ENCODE peak calls at places on chromosomes 2 and 18, in four cellular contexts. A is CD8-positive, alpha-beta T cell; R is neuronal stem cell; Z is endodermal cell. E is an unnamed sample.

GRCh38 chr2:240983361-240983995 is 14.9 kb upstream of the SNED1 start:
- DNase-seq in A (peak; percentile 81), R (no peak), Z (peak; percentile 93), E (no peak)

GRCh38 chr2:235263205-235264120 is 230.4 kb upstream of the AGAP1 start:
- DNase-seq in A (no peak), R (no peak), Z (peak; percentile 69), E (peak; percentile 65)

GRCh38 chr2:24399434-24400206 is 39.3 kb upstream of the ITSN2 start:
- DNase-seq in A (no peak), R (no peak), Z (no peak), E (no peak)

GRCh38 chr18:13375302-13376255 is 157.0 kb downstream of the LDLRAD4 start:
- DNase-seq in A (peak; percentile 75), R (no peak), Z (peak; percentile 66), E (no peak)

GRCh38 chr2:68336192-68336591 is 16.4 kb upstream of the CNRIP1 start:
- DNase-seq in A (no peak), R (no peak), Z (no peak), E (no peak)

GRCh38 chr2:183034806-183035205 is 3.5 kb downstream of the NCKAP1 start:
- DNase-seq in A (no peak), R (no peak), Z (no peak), E (no peak)

GRCh38 chr2:18084376-18084775 is 205.9 kb downstream of the KCNS3 start:
- DNase-seq in A (no peak), R (no peak), Z (no peak), E (no peak)

GRCh38 chr2:9990735-9991134 is 39.2 kb downstream of the GRHL1 start:
- DNase-seq in A (no peak), R (no peak), Z (no peak), E (no peak)

DNA sequence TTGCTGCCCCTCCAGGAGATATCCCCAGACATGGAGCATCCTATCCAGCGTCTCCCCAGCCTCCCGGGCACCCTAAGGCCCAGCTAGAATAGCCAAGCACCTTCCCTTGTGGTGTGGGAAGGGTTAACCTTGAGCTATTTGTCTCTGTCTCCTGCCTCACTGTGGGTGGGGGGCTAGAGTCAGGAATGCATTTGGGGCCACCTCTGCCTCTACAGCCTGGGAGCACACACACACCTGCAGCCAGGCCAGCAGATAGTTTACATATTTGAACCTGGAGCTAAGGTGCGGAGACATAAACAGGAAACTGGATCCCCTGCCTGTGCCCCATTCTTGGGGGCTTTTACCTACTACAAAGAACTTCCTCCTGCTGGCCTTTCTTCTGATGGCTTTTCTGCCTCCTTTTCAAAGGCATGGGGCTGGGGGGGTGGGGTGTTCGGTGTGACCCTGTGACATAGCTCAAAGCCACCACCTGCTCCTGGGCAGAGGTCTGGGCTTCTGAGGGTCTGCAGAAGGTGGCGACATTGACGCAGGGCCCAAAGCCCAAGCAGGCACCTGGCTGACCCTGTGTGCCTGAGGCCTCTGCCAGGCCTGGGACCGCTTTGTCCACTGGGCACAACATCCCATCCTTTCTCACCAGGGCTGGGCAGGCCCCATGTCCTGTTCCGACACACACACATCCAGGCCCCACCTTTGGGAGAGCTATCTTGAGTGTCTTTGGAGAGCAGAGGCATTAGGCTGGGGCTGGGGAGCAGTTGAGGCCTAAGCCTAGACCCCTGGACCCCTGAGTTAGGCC is 34.2 kb downstream of the EMX1 start:
- DNase-seq in A (no peak), R (no peak), Z (peak; percentile 92), E (no peak)
- H3K27ac ChIP-seq in A (no peak overlapping the region), R (no peak overlapping the region), Z (no peak overlapping the region), E (no peak overlapping the region)

GRCh38 chr2:180696005-180696404 is 284.4 kb upstream of the UBE2E3 start:
- DNase-seq in A (no peak), R (no peak), Z (no peak), E (no peak)
- H3K27ac ChIP-seq in A (no peak overlapping the region), R (no peak overlapping the region), Z (no peak overlapping the region), E (no peak overlapping the region)

GRCh38 chr2:233244818-233245217 is 6.7 kb upstream of the ATG16L1 start:
- DNase-seq in A (no peak), R (no peak), Z (no peak), E (no peak)

GRCh38 chr2:233247744-233248143 is 3.7 kb upstream of the ATG16L1 start:
- DNase-seq in A (no peak), R (no peak), Z (no peak), E (no peak)

GRCh38 chr2:233248999-233249398 is 2.5 kb upstream of the ATG16L1 start:
- DNase-seq in A (no peak), R (no peak), Z (no peak), E (no peak)

GRCh38 chr2:233245406-233245805 is 6.1 kb upstream of the ATG16L1 start:
- DNase-seq in A (no peak), R (no peak), Z (no peak), E (no peak)

DNA sequence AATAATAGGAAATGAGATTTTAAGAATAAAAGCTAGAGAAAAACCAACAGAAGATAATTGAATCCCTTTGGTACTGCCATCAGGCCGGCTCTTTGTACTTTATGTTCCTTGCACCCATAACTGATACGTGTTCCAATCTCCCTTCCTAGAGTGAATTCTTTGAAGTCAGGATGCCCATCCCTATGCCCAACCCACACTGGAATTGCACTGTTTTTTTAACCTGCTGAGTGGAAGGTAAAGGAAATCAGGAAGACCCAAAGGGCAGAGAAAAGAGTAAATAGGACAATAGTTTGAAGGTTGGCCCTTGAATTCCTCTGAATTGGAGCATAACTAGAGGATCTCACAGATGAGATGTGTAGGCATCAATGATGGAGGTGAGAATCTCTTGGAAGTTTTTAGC is 4.4 kb upstream of the ATG16L1 start:
- DNase-seq in A (no peak), R (no peak), Z (no peak), E (no peak)
- H3K27ac ChIP-seq in A (no peak overlapping the region), R (no peak overlapping the region), Z (no peak overlapping the region), E (no peak overlapping the region)

GRCh38 chr2:215751200-215751910 is 262.0 kb downstream of the MREG start:
- DNase-seq in A (no peak), R (no peak), Z (no peak), E (no peak)

GRCh38 chr2:215748446-215748845 is 264.9 kb downstream of the MREG start:
- DNase-seq in A (no peak), R (no peak), Z (no peak), E (peak; percentile 25)

GRCh38 chr2:215750763-215751162 is 262.6 kb downstream of the MREG start:
- DNase-seq in A (no peak), R (no peak), Z (no peak), E (no peak)

GRCh38 chr2:215747244-215747620 is 266.1 kb downstream of the MREG start:
- DNase-seq in A (no peak), R (no peak), Z (no peak), E (no peak)

DNA sequence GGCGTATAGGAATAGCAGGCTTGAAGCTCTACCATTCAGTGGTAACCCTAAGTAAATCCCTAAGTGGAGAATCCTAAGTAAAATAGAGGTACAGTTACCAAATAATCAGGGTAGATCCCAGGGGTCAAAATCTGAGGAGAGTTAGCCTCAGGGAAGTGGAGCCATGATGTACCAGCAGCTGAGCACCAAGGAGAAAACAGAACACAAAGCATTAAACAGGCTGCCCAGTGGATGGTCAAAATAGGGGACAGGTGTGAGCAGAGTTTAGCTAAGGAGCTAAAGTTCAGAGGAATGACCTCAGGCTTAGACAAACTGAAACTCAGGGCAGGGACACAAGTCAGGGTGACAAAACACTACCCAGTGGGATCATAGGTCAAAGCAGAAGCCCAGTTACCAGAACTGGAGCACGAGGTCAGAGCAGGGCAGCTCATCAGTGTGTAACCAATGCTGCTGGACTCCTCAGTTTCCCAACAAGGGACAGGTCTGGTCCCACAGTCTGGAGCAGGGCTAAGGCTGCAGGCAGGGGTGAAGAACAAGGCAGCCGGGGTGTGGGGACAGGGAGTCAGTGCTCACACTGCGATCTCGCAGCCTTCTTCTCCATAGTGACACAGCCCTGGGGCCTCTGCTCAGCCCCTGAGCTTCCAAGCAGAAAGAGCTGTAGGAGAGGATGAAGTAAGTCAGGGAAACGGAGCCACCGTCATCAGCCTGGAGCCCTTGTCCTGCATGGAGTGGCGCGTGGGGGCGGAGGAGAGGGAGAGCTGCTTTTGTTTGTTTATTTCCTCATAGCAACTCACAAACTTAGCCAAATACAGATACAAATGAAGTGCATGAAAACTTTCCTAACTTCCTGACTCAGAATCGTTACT is 264.0 kb downstream of the MREG start:
- DNase-seq in A (no peak), R (no peak), Z (no peak), E (no peak)
- H3K27ac ChIP-seq in A (no peak overlapping the region), R (no peak overlapping the region), Z (no peak overlapping the region), E (no peak overlapping the region)

GRCh38 chr2:47076126-47076506 is 79.0 kb downstream of the STPG4 start:
- DNase-seq in A (no peak), R (no peak), Z (no peak), E (no peak)
- H3K27ac ChIP-seq in A (no peak overlapping the region), R (no peak overlapping the region), Z (peak overlapping the region; percentile 76), E (peak overlapping the region; percentile 3)

GRCh38 chr2:224157655-224158054 is 118.6 kb upstream of the SERPINE2 start:
- DNase-seq in A (no peak), R (no peak), Z (no peak), E (no peak)
- H3K27ac ChIP-seq in A (no peak overlapping the region), R (no peak overlapping the region), Z (no peak overlapping the region), E (no peak overlapping the region)

GRCh38 chr2:189299974-189300373 is 120.4 kb upstream of the COL5A2 start:
- DNase-seq in A (no peak), R (no peak), Z (no peak), E (no peak)

GRCh38 chr2:189298038-189298437 is 118.5 kb upstream of the COL5A2 start:
- DNase-seq in A (no peak), R (no peak), Z (no peak), E (no peak)

GRCh38 chr2:189298481-189298880 is 118.9 kb upstream of the COL5A2 start:
- DNase-seq in A (no peak), R (no peak), Z (no peak), E (no peak)

GRCh38 chr2:189302274-189302948 is 122.8 kb upstream of the COL5A2 start:
- DNase-seq in A (no peak), R (no peak), Z (no peak), E (no peak)

GRCh38 chr2:189300917-189301316 is 121.4 kb upstream of the COL5A2 start:
- DNase-seq in A (peak; percentile 59), R (no peak), Z (no peak), E (no peak)
- H3K27ac ChIP-seq in A (no peak overlapping the region), R (no peak overlapping the region), Z (no peak overlapping the region), E (no peak overlapping the region)